ENCODE peak calls at places on chromosome 4, in seven cellular contexts. P is stimulated activated CD8-positive, alpha-beta memory T cell treated with anti-CD3 and anti-CD28 coated beads, Interleukin-12 subunit alpha, Interleukin-12 subunit beta, amount 100 ng/mL, for 4 hours; W is posterior vena cava; H is smooth muscle cell of the brain vasculature; A is pancreas; U is neural progenitor cell; N is right lobe of liver. Z is an unnamed sample.
A peak's percentile ranks its signal among the peaks of the same experiment; 100 is the strongest.

GRCh38 chr4:181618038-181618618 is 625.1 kb upstream of the TENM3 start:
- DNase-seq in P (no peak), W (no peak), H (no peak), A (no peak), U (no peak), N (no peak), Z (no peak)

GRCh38 chr4:20462426-20463175 is 210.9 kb downstream of the SLIT2 start:
- DNase-seq in P (no peak), W (no peak), H (no peak), A (no peak), U (no peak), N (no peak), Z (no peak)

GRCh38 chr4:53376900-53377299 is 541 bp upstream of the FIP1L1 start:
- DNase-seq in P (no peak), W (no peak), H (no peak), A (no peak), U (no peak), N (no peak), Z (no peak)

GRCh38 chr4:13642576-13642975 is 15.1 kb upstream of the BOD1L1 start:
- DNase-seq in P (no peak), W (no peak), H (no peak), A (no peak), U (no peak), N (no peak), Z (no peak)

GRCh38 chr4:7279902-7280301 is 87.6 kb downstream of the SORCS2 start:
- DNase-seq in P (no peak), W (no peak), H (no peak), A (no peak), U (no peak), N (no peak), Z (no peak)

GRCh38 chr4:88610771-88611170 is 18.5 kb downstream of the HERC3 start:
- DNase-seq in P (no peak), W (peak; percentile 86), H (no peak), A (peak; percentile 25), U (no peak), N (no peak), Z (no peak)

GRCh38 chr4:33493231-33493630 is 2751.1 kb downstream of the ARAP2 start:
- DNase-seq in P (no peak), W (no peak), H (no peak), A (no peak), U (no peak), N (no peak), Z (no peak)

GRCh38 chr4:176123710-176124407 is 58.2 kb downstream of the WDR17 start:
- DNase-seq in P (no peak), W (no peak), H (no peak), A (peak; percentile 15), U (peak; percentile 72), N (no peak), Z (peak; percentile 0)

GRCh38 chr4:7155611-7156071 is 36.7 kb upstream of the SORCS2 start:
- DNase-seq in P (no peak), W (peak; percentile 66), H (no peak), A (peak; percentile 12), U (no peak), N (no peak), Z (no peak)

GRCh38 chr4:62018537-62018936 is 818.4 kb downstream of the ADGRL3 start:
- DNase-seq in P (no peak), W (no peak), H (no peak), A (no peak), U (peak; percentile 28), N (no peak), Z (no peak)

GRCh38 chr4:130747842-130748241 is 1651.9 kb downstream of the C4orf33 start:
- DNase-seq in P (no peak), W (no peak), H (no peak), A (no peak), U (no peak), N (no peak), Z (no peak)

GRCh38 chr4:88613417-88613875 is 21.2 kb downstream of the HERC3 start:
- DNase-seq in P (no peak), W (no peak), H (no peak), A (no peak), U (no peak), N (no peak), Z (no peak)

GRCh38 chr4:83386931-83387897 is 52.6 kb upstream of the HPSE start:
- DNase-seq in P (no peak), W (no peak), H (no peak), A (no peak), U (peak; percentile 20), N (no peak), Z (no peak)

GRCh38 chr4:159764343-159764952 is 661.6 kb downstream of the RAPGEF2 start:
- DNase-seq in P (no peak), W (no peak), H (peak; percentile 40), A (no peak), U (peak; percentile 67), N (no peak), Z (no peak)

GRCh38 chr4:92657695-92658094 is 353.9 kb downstream of the GRID2 start:
- DNase-seq in P (no peak), W (no peak), H (no peak), A (no peak), U (no peak), N (no peak), Z (no peak)

GRCh38 chr4:6035786-6036185 is 17.6 kb upstream of the C4orf50 start:
- DNase-seq in P (no peak), W (no peak), H (no peak), A (no peak), U (peak; percentile 15), N (no peak), Z (no peak)

GRCh38 chr4:145773581-145774234 is 93.8 kb downstream of the C4orf51 start:
- DNase-seq in P (no peak), W (no peak), H (no peak), A (no peak), U (no peak), N (no peak), Z (no peak)

GRCh38 chr4:11424000-11424399 is 4.7 kb downstream of the HS3ST1 start:
- DNase-seq in P (no peak), W (no peak), H (peak; percentile 33), A (no peak), U (peak; percentile 74), N (no peak), Z (no peak)

GRCh38 chr4:8120518-8120917 is 38.1 kb downstream of the ABLIM2 start:
- DNase-seq in P (no peak), W (no peak), H (no peak), A (peak; percentile 62), U (no peak), N (no peak), Z (no peak)

GRCh38 chr4:111698361-111698760 is 446.9 kb upstream of the FAM241A start:
- DNase-seq in P (no peak), W (no peak), H (no peak), A (no peak), U (no peak), N (no peak), Z (no peak)

GRCh38 chr4:24226667-24227066 is 336.8 kb upstream of the PPARGC1A start:
- DNase-seq in P (no peak), W (no peak), H (no peak), A (no peak), U (no peak), N (peak; percentile 49), Z (no peak)

GRCh38 chr4:8132947-8133705 is 25.5 kb downstream of the ABLIM2 start:
- DNase-seq in P (no peak), W (no peak), H (no peak), A (no peak), U (no peak), N (no peak), Z (no peak)

GRCh38 chr4:88037447-88037846 is 30.0 kb downstream of the PKD2 start:
- DNase-seq in P (no peak), W (no peak), H (no peak), A (no peak), U (no peak), N (no peak), Z (no peak)

GRCh38 chr4:158958489-158959270 is 144.2 kb upstream of the RAPGEF2 start:
- DNase-seq in P (no peak), W (no peak), H (no peak), A (no peak), U (no peak), N (no peak), Z (no peak)

GRCh38 chr4:106704253-106704870 is 331.8 kb downstream of the DKK2 start:
- DNase-seq in P (no peak), W (no peak), H (no peak), A (no peak), U (no peak), N (no peak), Z (no peak)

GRCh38 chr4:38177035-38177791 is 217.0 kb downstream of the PTTG2 start:
- DNase-seq in P (peak; percentile 26), W (no peak), H (no peak), A (peak; percentile 74), U (no peak), N (no peak), Z (no peak)

GRCh38 chr4:3612275-3612674 is 80.1 kb upstream of the LRPAP1 start:
- DNase-seq in P (no peak), W (peak; percentile 65), H (no peak), A (no peak), U (no peak), N (no peak), Z (no peak)

GRCh38 chr4:62398318-62398717 is 1198.2 kb downstream of the ADGRL3 start:
- DNase-seq in P (no peak), W (no peak), H (no peak), A (no peak), U (no peak), N (no peak), Z (no peak)

GRCh38 chr4:147586032-147586431 is 31.2 kb upstream of the TMEM184C start:
- DNase-seq in P (no peak), W (no peak), H (no peak), A (no peak), U (no peak), N (no peak), Z (no peak)

GRCh38 chr4:94827481-94828110 is 69.8 kb downstream of the BMPR1B start:
- DNase-seq in P (no peak), W (no peak), H (peak; percentile 18), A (no peak), U (no peak), N (no peak), Z (peak; percentile 40)

GRCh38 chr4:158250321-158250720 is 40.0 kb downstream of the TMEM144 start:
- DNase-seq in P (no peak), W (no peak), H (no peak), A (peak; percentile 20), U (no peak), N (no peak), Z (no peak)

GRCh38 chr4:135411251-135411650 is 1209.7 kb upstream of the PABPC4L start:
- DNase-seq in P (no peak), W (no peak), H (no peak), A (no peak), U (no peak), N (no peak), Z (no peak)

GRCh38 chr4:78613522-78614311 is 62.1 kb downstream of the ANXA3 start:
- DNase-seq in P (no peak), W (no peak), H (no peak), A (no peak), U (no peak), N (no peak), Z (no peak)